ENCODE peak calls at places on chromosomes 16 and 17, in six cellular contexts. Z is psoas muscle; I is H9; R is CD8-positive, alpha-beta T cell; N is thoracic aorta; B is activated CD8-positive, alpha-beta T cell treated with anti-CD3 and anti-CD28 coated beads for 36 hours. L is an unnamed sample.

GRCh38 chr17:43759836-43760235 is 1.2 kb upstream of the SOST start:
- DNase-seq in Z (no peak), I (no peak), R (no peak), N (no peak), B (no peak), L (no peak)

GRCh38 chr16:1310832-1311200 is 1.4 kb downstream of the UBE2I start:
- DNase-seq in Z (no peak), I (no peak), R (no peak), N (no peak), B (peak), L (no peak)

GRCh38 chr17:57911834-57912673 is 43.2 kb downstream of the CUEDC1 start:
- DNase-seq in Z (peak), I (peak), R (no peak), N (peak), B (no peak), L (no peak)

GRCh38 chr17:49287481-49287880 is 56.9 kb upstream of the PHOSPHO1 start:
- DNase-seq in Z (no peak), I (no peak), R (no peak), N (no peak), B (no peak), L (no peak)

GRCh38 chr17:62963296-62963695 is 2.7 kb upstream of the TANC2 start:
- DNase-seq in Z (no peak), I (no peak), R (no peak), N (peak), B (no peak), L (no peak)

GRCh38 chr17:58686980-58687379 is 4.9 kb downstream of the TEX14 start:
- DNase-seq in Z (no peak), I (no peak), R (no peak), N (no peak), B (no peak), L (no peak)

GRCh38 chr16:3945751-3946603 is 65.5 kb upstream of the CREBBP start:
- DNase-seq in Z (peak), I (no peak), R (no peak), N (peak), B (no peak), L (no peak)

GRCh38 chr17:49575524-49576120 is at the start of gene NXPH3:
- DNase-seq in Z (peak), I (peak), R (peak), N (no peak), B (peak), L (peak)

GRCh38 chr17:40358323-40359038 is 6.1 kb downstream of the GJD3 start:
- DNase-seq in Z (peak), I (peak), R (peak), N (peak), B (peak), L (peak)

GRCh38 chr16:65698943-65699342 is 577.1 kb upstream of the CDH11 start:
- DNase-seq in Z (no peak), I (no peak), R (no peak), N (no peak), B (no peak), L (no peak)

GRCh38 chr17:10063730-10064221 is 134.6 kb downstream of the GAS7 start:
- DNase-seq in Z (no peak), I (no peak), R (no peak), N (no peak), B (peak), L (no peak)

GRCh38 chr17:78925662-78926555 is 722 bp upstream of the TIMP2 start:
- DNase-seq in Z (peak), I (peak), R (no peak), N (peak), B (peak), L (no peak)

DNA sequence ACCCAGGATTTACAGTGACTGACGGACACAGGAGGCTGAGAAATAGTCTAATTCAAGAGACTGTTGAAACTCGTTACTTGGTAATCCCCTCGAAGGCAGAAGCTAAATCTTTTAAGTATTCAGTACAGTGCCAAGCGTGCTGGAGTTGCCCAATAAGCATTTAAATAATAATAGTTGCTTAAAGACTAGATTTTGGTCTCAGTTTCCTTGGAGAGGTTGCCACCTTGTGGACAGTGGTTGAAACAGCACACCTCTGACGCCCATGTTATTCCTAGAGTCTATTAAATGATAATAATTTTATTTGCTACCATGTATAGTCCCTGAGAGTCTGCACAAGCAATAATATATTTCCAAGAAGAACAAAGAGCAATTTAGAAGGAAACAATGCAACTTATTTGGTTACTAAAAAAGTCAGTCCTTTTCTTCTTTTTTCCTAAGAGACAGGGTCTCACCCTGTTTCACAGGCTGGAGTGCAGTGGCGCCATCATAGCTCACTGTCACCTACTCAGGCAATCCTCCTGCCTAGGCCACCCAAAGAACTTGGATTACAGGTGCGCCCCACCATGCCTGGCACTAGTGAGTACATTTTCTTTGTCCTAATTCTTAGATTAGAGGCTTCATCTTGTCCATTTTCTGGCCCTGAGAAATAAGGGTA is 138.0 kb upstream of the NUDT7 start:
- DNase-seq in Z (no peak), I (peak), R (no peak), N (no peak), B (peak), L (peak)
- TF ChIP-seq CTCF in Z (peak), I (peak), R (peak), N (peak), B (peak), L (peak)

DNA sequence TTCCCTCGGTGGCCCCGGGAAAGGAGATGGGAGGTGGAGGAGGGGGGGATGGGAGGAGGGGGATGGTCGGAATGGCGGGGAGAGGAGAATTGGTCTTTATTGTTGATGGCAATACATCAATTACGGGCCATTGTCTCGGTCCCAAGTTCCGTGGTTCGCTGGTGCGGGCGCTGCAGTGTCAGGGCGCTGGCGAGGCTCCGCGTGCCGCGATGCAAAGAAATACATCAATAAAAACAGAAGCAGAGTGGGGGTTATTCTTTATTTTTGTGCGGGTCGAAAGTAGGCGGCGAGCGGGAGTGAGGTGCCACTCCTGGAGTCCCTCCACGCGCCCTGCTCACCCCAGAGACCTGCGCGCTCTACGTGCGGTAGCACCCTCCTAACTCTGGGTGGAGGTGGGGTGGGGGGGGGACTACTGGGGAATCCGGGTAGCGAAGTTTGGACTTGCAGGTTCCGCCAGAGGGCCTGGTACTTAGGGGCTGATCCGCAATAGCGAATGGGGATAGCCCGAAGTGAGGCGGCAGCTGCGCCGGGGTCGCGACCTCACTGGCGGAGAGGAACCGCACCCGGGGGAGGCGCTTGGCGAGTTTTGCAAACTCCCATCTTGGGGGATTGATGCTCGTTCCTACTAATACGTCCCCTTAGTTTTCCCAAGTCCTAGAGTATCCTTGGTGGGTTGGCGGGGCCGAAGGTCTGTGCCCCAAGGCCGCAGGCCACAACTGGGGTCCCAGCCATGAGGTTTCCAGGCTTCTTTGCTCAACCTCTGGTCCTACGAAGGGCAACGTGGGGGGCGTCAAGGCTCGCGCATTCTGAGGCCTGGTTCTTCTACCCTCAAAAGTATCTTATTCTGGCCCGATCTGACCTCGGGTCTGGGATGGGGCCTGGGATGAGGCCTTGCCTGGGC is 3.5 kb upstream of the SALL1 start:
- DNase-seq in Z (no peak), I (peak), R (no peak), N (no peak), B (no peak), L (peak)
- TF ChIP-seq CTCF in Z (no peak), I (peak), R (no peak), N (no peak), B (no peak), L (no peak)

GRCh38 chr17:64773836-64774761 is 112.0 kb upstream of the SMURF2 start:
- DNase-seq in Z (no peak), I (peak), R (no peak), N (no peak), B (no peak), L (peak)
- TF ChIP-seq CTCF in Z (no peak), I (peak), R (no peak), N (peak), B (no peak), L (no peak)

DNA sequence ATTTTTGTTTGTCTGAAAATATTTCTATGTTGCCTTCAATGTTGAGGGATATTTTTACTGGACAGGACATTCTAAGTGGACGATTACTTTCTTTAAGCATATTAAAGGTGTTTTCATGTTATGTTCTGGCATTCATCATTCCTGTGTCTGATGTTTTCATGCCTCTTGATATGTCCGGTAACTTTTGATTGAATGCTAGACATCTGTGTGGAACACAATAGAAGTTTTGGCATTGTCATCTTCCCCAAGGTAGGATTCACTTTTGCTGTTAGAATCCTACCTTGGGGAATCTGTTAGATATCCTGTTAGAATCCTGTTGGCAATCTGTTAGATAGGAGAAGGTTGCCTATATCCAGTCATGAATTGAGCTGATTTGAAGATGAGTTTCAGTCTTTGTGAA is 28.9 kb downstream of the CACNG5 start:
- DNase-seq in Z (no peak), I (no peak), R (no peak), N (no peak), B (no peak), L (no peak)
- TF ChIP-seq CTCF in Z (no peak), I (no peak), R (no peak), N (no peak), B (no peak), L (no peak)

GRCh38 chr17:27200476-27200875 is 93.4 kb upstream of the WSB1 start:
- DNase-seq in Z (no peak), I (no peak), R (no peak), N (no peak), B (no peak), L (no peak)

GRCh38 chr17:27203241-27203640 is 90.7 kb upstream of the WSB1 start:
- DNase-seq in Z (no peak), I (no peak), R (no peak), N (no peak), B (no peak), L (no peak)

GRCh38 chr17:27207073-27207511 is 86.8 kb upstream of the WSB1 start:
- DNase-seq in Z (no peak), I (no peak), R (no peak), N (no peak), B (no peak), L (no peak)

GRCh38 chr17:27209316-27209715 is 84.6 kb upstream of the WSB1 start:
- DNase-seq in Z (no peak), I (no peak), R (no peak), N (no peak), B (no peak), L (no peak)

GRCh38 chr17:27206447-27206846 is 87.5 kb upstream of the WSB1 start:
- DNase-seq in Z (no peak), I (no peak), R (no peak), N (no peak), B (peak), L (peak)
- TF ChIP-seq CTCF in Z (no peak), I (peak), R (no peak), N (no peak), B (no peak), L (peak)

L was measured in GM13976.